ENCODE peak calls at places on chromosomes 12 and 14, in eight cellular contexts. Y is globus pallidus; T is GM23248; Z is CD4-positive, alpha-beta T cell; J is AG08395; P is stimulated activated CD4-positive, alpha-beta T cell treated with anti-CD3 and anti-CD28 coated beads, Interleukin-2, amount 100 ng/mL, for 48 hours; B is EH; N is fibroblast of mammary gland. F is an unnamed sample.

GRCh38 chr12:57777367-57777766 is 5.0 kb downstream of the EEF1AKMT3 start:
- DNase-seq in Y (no peak), T (no peak), Z (no peak), J (no peak), P (no peak), B (no peak), N (no peak), F (no peak)

GRCh38 chr12:131985145-131985875 is 35.6 kb downstream of the EP400 start:
- DNase-seq in Y (peak), T (no peak), Z (no peak), J (no peak), P (no peak), B (no peak), N (no peak), F (peak)

GRCh38 chr12:77299910-77300772 is 234.8 kb upstream of the E2F7 start:
- DNase-seq in Y (no peak), T (peak), Z (no peak), J (peak), P (no peak), B (peak), N (peak), F (no peak)

GRCh38 chr14:68941820-68942219 is 37.3 kb downstream of the ACTN1 start:
- DNase-seq in Y (no peak), T (peak), Z (no peak), J (peak), P (no peak), B (peak), N (peak), F (no peak)

GRCh38 chr12:124385219-124385969 is 90.5 kb downstream of the RFLNA start:
- DNase-seq in Y (no peak), T (peak), Z (no peak), J (peak), P (no peak), B (peak), N (peak), F (no peak)

GRCh38 chr12:100913872-100914600 is 119.5 kb downstream of the ANO4 start:
- DNase-seq in Y (peak), T (peak), Z (no peak), J (peak), P (no peak), B (no peak), N (peak), F (peak)

GRCh38 chr14:98551028-98551427 is 721.0 kb downstream of the BCL11B start:
- DNase-seq in Y (no peak), T (no peak), Z (no peak), J (no peak), P (no peak), B (no peak), N (no peak), F (no peak)

GRCh38 chr12:118350908-118351592 is 21.7 kb downstream of the TAOK3 start:
- DNase-seq in Y (no peak), T (no peak), Z (no peak), J (no peak), P (no peak), B (no peak), N (no peak), F (no peak)